ENCODE peak calls at places on chromosomes 5 and 9, in six cellular contexts. T is testis, Q is HCT116, S is endothelial cell of umbilical vein, R is PC-3, E is WERI-Rb-1. Y is an unnamed sample.

GRCh38 chr5:66864240-66864884 is 268.2 kb downstream of the MAST4 start:
- DNase-seq in T (peak; percentile 22), R (peak; percentile 1), Q (no peak), E (peak; percentile 22), S (peak; percentile 86), Y (no peak)

GRCh38 chr5:113047733-113048652 is 71.4 kb downstream of the DCP2 start:
- DNase-seq in R (no peak), S (peak; percentile 45), T (no peak), E (no peak), Q (no peak), Y (no peak)

GRCh38 chr5:173689713-173690360 is 73.4 kb upstream of the BOD1 start:
- DNase-seq in R (no peak), T (no peak), E (no peak), Q (no peak), S (peak; percentile 51), Y (no peak)

GRCh38 chr9:79742145-79742820 is 170.5 kb downstream of the TLE4 start:
- DNase-seq in T (no peak), R (no peak), Q (no peak), E (no peak), S (no peak), Y (no peak)

GRCh38 chr5:78360674-78361225 is 333 bp downstream of the SCAMP1 start:
- DNase-seq in Q (no peak), T (peak; percentile 59), S (no peak), R (no peak), E (peak; percentile 44), Y (no peak)

GRCh38 chr9:4886698-4887097 is 94.0 kb downstream of the RCL1 start:
- DNase-seq in S (no peak), Q (no peak), T (no peak), E (no peak), R (no peak), Y (no peak)

GRCh38 chr9:89438194-89438593 is 59.7 kb downstream of the SEMA4D start:
- DNase-seq in Q (no peak), R (no peak), T (no peak), S (no peak), E (no peak), Y (no peak)

GRCh38 chr9:90538566-90538965 is 104.1 kb downstream of the DIRAS2 start:
- DNase-seq in R (no peak), S (no peak), T (no peak), Q (no peak), E (no peak), Y (no peak)

GRCh38 chr5:173762930-173763329 is 125.2 kb upstream of the CPEB4 start:
- DNase-seq in T (no peak), Q (no peak), R (no peak), E (no peak), S (no peak), Y (no peak)

GRCh38 chr5:958701-959571 is 49.7 kb upstream of the NKD2 start:
- DNase-seq in E (no peak), S (no peak), Q (peak; percentile 13), T (peak; percentile 51), R (peak; percentile 87), Y (peak; percentile 24)

GRCh38 chr5:72231989-72232703 is 87.9 kb downstream of the MRPS27 start:
- DNase-seq in Q (no peak), R (no peak), T (no peak), S (no peak), E (no peak), Y (no peak)

GRCh38 chr5:65663804-65664521 is 39.1 kb downstream of the SHLD3 start:
- DNase-seq in E (no peak), S (peak; percentile 16), Q (peak; percentile 4), T (no peak), R (peak; percentile 10), Y (peak; percentile 33)

GRCh38 chr5:135102716-135103696 is 69.0 kb upstream of the PITX1 start:
- DNase-seq in S (no peak), T (no peak), Q (no peak), R (no peak), E (no peak), Y (no peak)

GRCh38 chr5:161094411-161094810 is 242.4 kb upstream of the ATP10B start:
- DNase-seq in Q (no peak), S (no peak), T (no peak), R (peak; percentile 4), E (no peak), Y (no peak)

GRCh38 chr5:15834596-15835245 is 334.7 kb downstream of the FBXL7 start:
- DNase-seq in T (no peak), R (peak; percentile 92), S (peak; percentile 94), Q (no peak), E (no peak), Y (no peak)

GRCh38 chr5:31702709-31703108 is 63.8 kb downstream of the PDZD2 start:
- DNase-seq in R (no peak), T (peak; percentile 39), Q (no peak), S (no peak), E (no peak), Y (no peak)

GRCh38 chr5:151198861-151199260 is 25.0 kb downstream of the CCDC69 start:
- DNase-seq in E (no peak), Q (no peak), T (no peak), R (no peak), S (no peak), Y (no peak)

GRCh38 chr5:59124983-59125960 is 542.4 kb downstream of the RAB3C start:
- DNase-seq in S (no peak), Q (no peak), T (no peak), E (peak; percentile 9), R (no peak), Y (peak; percentile 56)

GRCh38 chr5:157342822-157343402 is 77.0 kb downstream of the CYFIP2 start:
- DNase-seq in S (peak; percentile 28), Q (peak; percentile 23), T (peak; percentile 47), R (peak; percentile 70), E (peak; percentile 53), Y (peak; percentile 49)

GRCh38 chr5:45109062-45109461 is 300.3 kb downstream of the MRPS30 start:
- DNase-seq in S (no peak), T (no peak), E (no peak), R (no peak), Q (no peak), Y (no peak)

GRCh38 chr9:131546336-131547084 is 1.2 kb downstream of the PRRT1B start:
- DNase-seq in Q (no peak), R (peak; percentile 56), E (no peak), S (peak; percentile 15), T (no peak), Y (peak; percentile 84)

GRCh38 chr9:69476797-69477196 is 151.8 kb downstream of the ENTREP1 start:
- DNase-seq in T (no peak), E (no peak), R (no peak), Q (no peak), S (no peak), Y (no peak)

GRCh38 chr5:121698690-121699089 is 153.0 kb upstream of the FTMT start:
- DNase-seq in S (no peak), E (no peak), Q (no peak), R (no peak), T (no peak), Y (no peak)

GRCh38 chr9:35923598-35923926 is 14.3 kb downstream of the SPAAR start:
- DNase-seq in T (no peak), E (no peak), R (no peak), S (no peak), Q (no peak), Y (no peak)
- H3K27ac ChIP-seq in T (peak overlapping the region; percentile 66), E (no peak overlapping the region), R (peak overlapping the region; percentile 99), S (no peak overlapping the region), Q (no peak overlapping the region), Y (peak overlapping the region; percentile 82)

GRCh38 chr9:93663877-93664548 is 87.6 kb downstream of the PHF2 start:
- DNase-seq in R (no peak), Q (no peak), S (no peak), E (peak; percentile 8), T (no peak), Y (no peak)

GRCh38 chr9:93665566-93666278 is 89.3 kb downstream of the PHF2 start:
- DNase-seq in R (no peak), Q (no peak), S (no peak), T (no peak), E (peak; percentile 98), Y (no peak)

GRCh38 chr9:93662952-93663572 is 86.7 kb downstream of the PHF2 start:
- DNase-seq in S (no peak), E (peak; percentile 4), R (no peak), T (no peak), Q (no peak), Y (no peak)

GRCh38 chr9:93665128-93665565 is 88.8 kb downstream of the PHF2 start:
- DNase-seq in E (peak; percentile 35), S (peak; percentile 14), Q (no peak), R (no peak), T (no peak), Y (no peak)

DNA sequence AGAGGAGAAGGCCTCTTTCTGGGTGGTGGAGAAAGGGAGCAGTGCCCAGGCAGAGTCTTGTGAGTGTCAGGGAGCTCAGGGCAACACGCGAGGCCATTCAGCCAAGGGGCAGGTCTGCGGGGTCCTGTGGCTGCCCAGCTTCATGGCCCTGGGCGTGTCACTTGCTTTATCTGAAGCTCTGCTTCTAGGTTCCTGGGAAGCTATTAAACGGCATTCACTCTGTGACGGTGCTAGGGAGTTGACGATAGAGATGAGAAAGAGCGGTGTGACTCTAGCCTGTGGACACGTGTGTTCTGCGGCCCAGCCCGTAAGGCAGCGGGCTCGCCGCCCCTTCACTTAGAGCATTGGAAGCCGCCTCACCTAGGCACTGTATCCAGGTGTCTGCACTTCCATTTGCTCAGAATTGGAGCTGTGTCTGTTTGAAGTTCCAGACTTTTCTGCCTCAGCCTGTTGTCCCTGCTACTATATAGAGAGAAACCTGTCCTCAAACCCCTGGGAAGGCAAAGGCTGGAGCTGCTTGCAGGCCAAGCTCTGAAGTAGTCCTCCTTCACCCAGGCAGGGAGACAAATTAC is 88.3 kb downstream of the PHF2 start:
- DNase-seq in Q (no peak), T (no peak), E (no peak), R (no peak), S (no peak), Y (no peak)
- H3K9me3 ChIP-seq in Q (no peaks in the 10 kb centered on the region), T (no peaks in the 10 kb centered on the region), E (no peaks in the 10 kb centered on the region), R (no peaks in the 10 kb centered on the region), S (no peaks in the 10 kb centered on the region), Y (no peaks in the 10 kb centered on the region)

GRCh38 chr5:61679562-61679961 is 347.5 kb downstream of the ZSWIM6 start:
- DNase-seq in E (no peak), T (no peak), Q (no peak), R (no peak), S (no peak), Y (no peak)
- H3K27me3 ChIP-seq in E (peaks cover 5% of the 10 kb centered on the region), T (no peaks in the 10 kb centered on the region), Q (no peaks in the 10 kb centered on the region), R (no peaks in the 10 kb centered on the region), S (no peaks in the 10 kb centered on the region), Y (no peaks in the 10 kb centered on the region)

DNA sequence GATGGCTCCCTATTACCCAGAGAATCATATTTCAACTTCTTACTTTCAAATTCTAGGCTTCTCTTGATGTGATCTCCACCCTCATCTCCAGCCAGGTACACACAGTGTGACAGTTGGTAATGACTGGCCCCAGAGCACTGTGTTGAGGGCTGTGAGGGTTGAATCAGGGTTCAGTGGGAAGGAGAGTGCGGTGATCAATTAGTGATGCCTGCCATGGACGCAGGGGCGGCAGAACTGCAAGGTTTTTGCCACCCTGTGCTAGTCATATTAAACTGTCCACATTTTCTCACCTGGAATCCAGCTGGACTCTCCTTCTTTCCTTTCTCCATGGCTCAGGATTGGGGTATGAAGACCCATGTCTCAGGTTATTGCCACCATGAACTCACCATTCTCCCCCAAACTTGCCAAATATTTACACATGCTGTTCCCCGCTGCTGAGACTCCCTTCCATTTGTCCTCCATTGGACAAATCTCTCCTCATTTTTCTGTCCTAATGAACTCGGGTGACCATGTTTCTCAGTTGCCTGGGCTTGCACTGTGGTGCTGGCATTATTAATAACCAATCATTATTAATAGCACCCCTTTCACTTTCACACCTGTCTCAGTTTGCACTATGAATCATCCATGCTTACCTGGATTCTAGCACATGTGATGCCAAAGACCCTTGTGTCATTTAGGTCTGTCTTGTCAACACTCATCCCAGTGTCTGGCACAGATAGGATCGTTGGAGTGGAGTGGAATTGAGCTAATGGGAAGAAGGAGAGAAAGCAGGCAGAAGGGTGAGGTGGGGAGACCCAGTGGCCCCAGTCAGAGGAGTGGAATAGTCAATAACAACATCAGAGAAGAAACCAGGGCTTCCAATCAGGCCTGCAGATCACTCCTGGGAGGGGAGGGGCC is 33.9 kb upstream of the CRB2 start:
- DNase-seq in S (no peak), Q (no peak), R (no peak), E (no peak), T (no peak), Y (no peak)
- H3K27ac ChIP-seq in S (no peak overlapping the region), Q (no peak overlapping the region), R (no peak overlapping the region), E (no peak overlapping the region), T (no peak overlapping the region), Y (no peak overlapping the region)

Y was measured in SJCRH30.